ENCODE peak calls at places on chromosomes 7 and 10, in six cellular contexts. Q is IMR-90, G is mesenchymal stem cell, H is neuronal stem cell, C is mesendoderm, I is H1. R is an unnamed sample.
A peak's percentile ranks its signal among the peaks of the same experiment; 100 is the strongest.

GRCh38 chr7:29915481-29916215 is 74.0 kb downstream of the SCRN1 start:
- DNase-seq in Q (peak; percentile 31), G (no peak), H (no peak), C (peak; percentile 8), I (no peak), R (no peak)

GRCh38 chr10:72073677-72074412 is 14.5 kb downstream of the SPOCK2 start:
- DNase-seq in Q (no peak), G (no peak), H (no peak), C (no peak), I (no peak), R (no peak)

GRCh38 chr7:26013551-26014083 is 138.4 kb upstream of the NFE2L3 start:
- DNase-seq in Q (no peak), G (no peak), H (no peak), C (no peak), I (no peak), R (no peak)

GRCh38 chr10:74322141-74322540 is 171.1 kb downstream of the ADK start:
- DNase-seq in Q (no peak), G (no peak), H (no peak), C (no peak), I (no peak), R (no peak)

GRCh38 chr10:110641256-110641655 is 2.9 kb upstream of the RBM20 start:
- DNase-seq in Q (peak; percentile 37), G (peak; percentile 58), H (no peak), C (peak; percentile 98), I (no peak), R (peak; percentile 88)

GRCh38 chr10:133134411-133135115 is 25.5 kb upstream of the KNDC1 start:
- DNase-seq in Q (no peak), G (no peak), H (no peak), C (no peak), I (no peak), R (peak; percentile 43)

GRCh38 chr7:82722946-82723345 is 279.4 kb upstream of the CACNA2D1 start:
- DNase-seq in Q (no peak), G (no peak), H (no peak), C (peak; percentile 58), I (no peak), R (no peak)

GRCh38 chr10:124734311-124735166 is 9.6 kb downstream of the FAM53B start:
- DNase-seq in Q (no peak), G (no peak), H (no peak), C (no peak), I (no peak), R (peak; percentile 18)

GRCh38 chr10:84267503-84268126 is 22.8 kb downstream of the RGR start:
- DNase-seq in Q (peak; percentile 67), G (peak; percentile 44), H (peak; percentile 29), C (peak; percentile 78), I (peak; percentile 53), R (peak; percentile 78)

GRCh38 chr10:132458595-132459251 is 61.7 kb downstream of the PWWP2B start:
- DNase-seq in Q (no peak), G (peak; percentile 49), H (no peak), C (no peak), I (no peak), R (peak; percentile 72)

GRCh38 chr7:151240536-151240935 is 8.0 kb downstream of the SMARCD3 start:
- DNase-seq in Q (no peak), G (no peak), H (no peak), C (no peak), I (no peak), R (no peak)

GRCh38 chr10:131086094-131086493 is 225.4 kb downstream of the TCERG1L start:
- DNase-seq in Q (no peak), G (no peak), H (no peak), C (no peak), I (no peak), R (no peak)

GRCh38 chr10:131084791-131085585 is 226.5 kb downstream of the TCERG1L start:
- DNase-seq in Q (no peak), G (no peak), H (no peak), C (no peak), I (no peak), R (no peak)

GRCh38 chr10:131085586-131085860 is 226.0 kb downstream of the TCERG1L start:
- DNase-seq in Q (no peak), G (no peak), H (no peak), C (no peak), I (no peak), R (no peak)

GRCh38 chr10:131087464-131088215 is 223.9 kb downstream of the TCERG1L start:
- DNase-seq in Q (no peak), G (no peak), H (no peak), C (no peak), I (no peak), R (no peak)

DNA sequence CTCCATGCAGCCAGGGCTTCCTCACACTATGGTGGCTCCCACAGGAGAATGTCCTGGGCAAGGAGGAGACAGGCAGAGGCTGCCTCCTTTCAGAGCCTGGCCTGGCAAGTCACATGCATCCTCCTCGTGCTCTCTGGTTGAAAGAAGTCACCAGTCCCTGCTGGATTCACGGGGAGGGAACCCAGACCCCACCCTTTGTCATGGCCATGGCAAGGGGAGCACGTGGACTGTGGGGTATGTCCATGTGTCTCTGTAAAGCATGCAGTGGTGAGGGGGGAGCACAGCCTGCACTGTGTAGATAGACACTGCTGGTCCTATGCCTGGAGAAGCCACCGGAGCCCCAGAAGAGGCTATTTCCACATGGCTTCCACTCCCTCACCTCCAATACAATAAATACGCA is 225.0 kb downstream of the TCERG1L start:
- DNase-seq in Q (no peak), G (no peak), H (no peak), C (no peak), I (no peak), R (no peak)
- H2BK5ac ChIP-seq in Q (no peak overlapping the region), G (no peak overlapping the region), H (no peak overlapping the region), C (no peak overlapping the region), I (no peak overlapping the region), R (no peak overlapping the region)

DNA sequence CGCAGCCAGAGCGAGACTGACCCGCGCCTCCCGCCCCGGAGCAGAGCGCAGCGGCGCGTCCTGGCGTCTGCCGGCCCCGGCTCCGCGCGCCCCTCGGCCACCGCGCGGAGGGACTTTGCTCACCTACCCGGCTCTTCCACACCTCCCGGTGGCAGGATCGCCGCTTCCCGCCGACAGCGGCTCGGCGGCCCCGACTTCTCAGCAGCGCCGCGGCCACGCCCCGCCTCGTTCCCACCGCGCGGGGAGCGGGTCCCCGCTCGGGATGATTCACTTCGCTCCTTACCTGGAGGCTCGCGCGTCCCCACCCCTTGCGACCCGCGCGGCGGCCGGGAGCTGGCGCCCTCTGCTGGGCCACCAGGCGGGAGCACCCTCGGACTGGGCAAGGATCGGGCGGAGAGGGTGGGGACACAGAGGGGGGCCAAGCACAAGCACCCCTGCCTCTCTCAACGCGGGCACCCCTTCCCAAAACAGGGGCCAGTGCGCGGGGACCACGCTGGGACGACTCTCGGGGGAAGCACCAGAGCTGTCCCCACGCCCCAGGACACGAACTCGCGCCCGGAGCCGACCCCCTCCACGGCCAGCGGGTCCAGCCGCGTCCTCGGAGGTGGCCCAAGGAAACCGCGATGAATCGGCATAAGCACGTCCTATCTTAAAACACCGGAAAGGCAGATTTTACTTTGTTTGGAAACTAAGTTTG is 101.0 kb upstream of the SVIL start:
- DNase-seq in Q (peak; percentile 67), G (peak; percentile 74), H (peak; percentile 88), C (peak; percentile 88), I (peak; percentile 41), R (peak; percentile 87)
- H2BK5ac ChIP-seq in Q (peak overlapping the region; percentile 86), G (peak overlapping the region; percentile 98), H (peak overlapping the region; percentile 95), C (peak overlapping the region; percentile 44), I (no peak overlapping the region), R (no peak overlapping the region)

DNA sequence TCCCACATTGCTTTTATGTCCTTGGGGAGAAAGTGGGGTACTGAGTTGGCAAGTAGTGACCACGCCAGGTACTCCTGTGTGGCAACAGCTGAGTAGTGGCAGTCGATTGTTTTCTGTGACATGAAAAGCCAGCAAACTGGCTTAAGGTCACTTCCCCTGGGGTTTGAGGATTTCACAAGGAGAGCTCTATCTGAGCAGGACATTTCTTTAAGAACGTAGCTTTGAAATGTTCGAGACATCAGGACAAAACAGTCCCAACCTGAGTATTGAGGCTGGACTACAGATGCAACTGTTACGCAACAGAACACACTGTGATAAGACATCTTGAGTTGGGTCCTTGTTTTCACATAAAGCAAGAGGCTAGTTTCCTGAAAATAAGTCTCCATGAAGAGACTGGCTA is 146.7 kb upstream of the KLF14 start:
- DNase-seq in Q (peak; percentile 42), G (peak; percentile 43), H (no peak), C (no peak), I (no peak), R (no peak)
- H2BK5ac ChIP-seq in Q (peak overlapping the region; percentile 59), G (no peak overlapping the region), H (no peak overlapping the region), C (no peak overlapping the region), I (no peak overlapping the region), R (no peak overlapping the region)

DNA sequence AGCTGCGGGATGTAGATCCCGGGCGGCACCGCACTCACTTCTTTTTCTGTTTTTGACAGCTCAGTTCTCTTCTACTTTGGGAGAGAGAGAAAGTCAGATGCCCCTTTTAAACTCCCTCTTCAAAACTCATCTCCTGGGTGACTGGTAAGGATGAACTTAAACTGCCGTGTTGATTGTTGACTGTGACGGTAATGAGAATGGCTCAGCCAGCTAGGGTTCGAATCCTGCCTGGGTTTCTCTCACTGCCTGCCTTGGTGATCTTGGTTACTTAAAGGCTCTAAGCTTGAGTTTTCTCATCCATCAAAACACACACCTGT is 684 bp downstream of the CCDC126 start:
- DNase-seq in Q (no peak), G (no peak), H (no peak), C (no peak), I (no peak), R (no peak)
- H2BK5ac ChIP-seq in Q (peak overlapping the region; percentile 87), G (peak overlapping the region; percentile 86), H (peak overlapping the region; percentile 71), C (no peak overlapping the region), I (no peak overlapping the region), R (no peak overlapping the region)

GRCh38 chr10:91796332-91797076 is 1.7 kb upstream of the TNKS2 start:
- DNase-seq in Q (no peak), G (peak; percentile 21), H (no peak), C (peak; percentile 39), I (no peak), R (peak; percentile 66)
- H2BK5ac ChIP-seq in Q (no peak overlapping the region), G (no peak overlapping the region), H (no peak overlapping the region), C (no peak overlapping the region), I (no peak overlapping the region), R (no peak overlapping the region)

DNA sequence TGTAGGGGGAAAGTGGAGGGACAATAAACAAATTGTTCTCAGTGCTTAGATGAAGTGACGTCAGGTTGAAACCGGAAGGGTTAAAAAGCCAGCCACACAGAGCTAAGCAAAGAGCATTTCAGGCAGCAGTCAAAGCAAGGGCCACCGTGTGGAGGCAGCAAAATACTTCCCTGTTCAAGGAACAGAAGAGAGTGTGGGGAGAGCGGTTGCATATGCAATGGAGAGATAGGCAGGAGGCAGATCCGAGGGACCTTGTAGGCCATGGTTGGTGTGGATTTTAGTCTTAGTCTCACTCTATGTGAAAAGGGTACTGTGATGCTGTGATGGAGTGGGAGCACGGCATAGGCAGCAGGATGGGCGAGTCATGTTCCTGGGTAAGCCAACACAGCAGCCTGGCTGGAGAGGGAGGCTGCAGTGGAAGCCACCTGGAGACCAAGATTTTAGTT is 3.8 kb upstream of the STN1 start:
- DNase-seq in Q (peak; percentile 31), G (no peak), H (no peak), C (peak; percentile 74), I (no peak), R (peak; percentile 63)
- H2BK5ac ChIP-seq in Q (no peak overlapping the region), G (no peak overlapping the region), H (no peak overlapping the region), C (no peak overlapping the region), I (peak overlapping the region; percentile 73), R (no peak overlapping the region)